ENCODE peak calls at places on chromosomes 6 and 20, in seven cellular contexts. One of them, this sample, is unnamed.

GRCh38 chr20:48619126-48620101 is 208.4 kb downstream of the PREX1 start:
- DNase-seq in Calu3: no peak
- DNase-seq in hepatocyte: peak; percentile 41
- DNase-seq in colonic mucosa: no peak
- DNase-seq in A549: no peak
- DNase-seq in D721Med: no peak
- DNase-seq in brain microvascular endothelial cell: no peak
- DNase-seq in this sample: no peak

GRCh38 chr20:37301120-37301519 is 11.7 kb downstream of the MANBAL start:
- DNase-seq in A549: no peak
- DNase-seq in brain microvascular endothelial cell: no peak
- DNase-seq in colonic mucosa: no peak
- DNase-seq in Calu3: no peak
- DNase-seq in hepatocyte: no peak
- DNase-seq in D721Med: no peak
- DNase-seq in this sample: no peak

GRCh38 chr6:3798211-3798909 is 46.8 kb upstream of the PXDC1 start:
- DNase-seq in Calu3: peak; percentile 22
- DNase-seq in hepatocyte: no peak
- DNase-seq in A549: no peak
- DNase-seq in colonic mucosa: no peak
- DNase-seq in D721Med: no peak
- DNase-seq in brain microvascular endothelial cell: no peak
- DNase-seq in this sample: no peak

GRCh38 chr6:167699141-167700036 is 127.3 kb upstream of the AFDN start:
- DNase-seq in Calu3: peak; percentile 41
- DNase-seq in brain microvascular endothelial cell: peak; percentile 16
- DNase-seq in D721Med: no peak
- DNase-seq in colonic mucosa: peak; percentile 70
- DNase-seq in A549: no peak
- DNase-seq in hepatocyte: peak; percentile 52
- DNase-seq in this sample: peak; percentile 86

GRCh38 chr6:154937306-154938244 is 57.5 kb upstream of the TIAM2 start:
- DNase-seq in Calu3: no peak
- DNase-seq in colonic mucosa: no peak
- DNase-seq in brain microvascular endothelial cell: no peak
- DNase-seq in hepatocyte: no peak
- DNase-seq in A549: no peak
- DNase-seq in D721Med: no peak
- DNase-seq in this sample: no peak

GRCh38 chr20:61480158-61480825 is 228.2 kb downstream of the CDH4 start:
- DNase-seq in colonic mucosa: no peak
- DNase-seq in A549: no peak
- DNase-seq in Calu3: no peak
- DNase-seq in hepatocyte: no peak
- DNase-seq in brain microvascular endothelial cell: no peak
- DNase-seq in D721Med: no peak
- DNase-seq in this sample: no peak

GRCh38 chr6:101380861-101381630 is 12.5 kb upstream of the GRIK2 start:
- DNase-seq in brain microvascular endothelial cell: no peak
- DNase-seq in hepatocyte: no peak
- DNase-seq in colonic mucosa: no peak
- DNase-seq in A549: no peak
- DNase-seq in D721Med: no peak
- DNase-seq in Calu3: no peak
- DNase-seq in this sample: no peak

GRCh38 chr6:126904176-126904575 is 214.3 kb upstream of the RSPO3 start:
- DNase-seq in D721Med: no peak
- DNase-seq in A549: no peak
- DNase-seq in hepatocyte: no peak
- DNase-seq in brain microvascular endothelial cell: no peak
- DNase-seq in colonic mucosa: no peak
- DNase-seq in Calu3: no peak
- DNase-seq in this sample: no peak

GRCh38 chr6:24720131-24720603 is 1.2 kb upstream of the C6orf62 start:
- DNase-seq in A549: peak; percentile 11
- DNase-seq in hepatocyte: peak; percentile 74
- DNase-seq in Calu3: peak; percentile 87
- DNase-seq in colonic mucosa: peak; percentile 61
- DNase-seq in brain microvascular endothelial cell: peak; percentile 25
- DNase-seq in D721Med: no peak
- DNase-seq in this sample: peak; percentile 64
- TF ChIP-seq CTCF in A549: no peak
- TF ChIP-seq CTCF in hepatocyte: peak; percentile 3
- TF ChIP-seq CTCF in Calu3: no peak
- TF ChIP-seq CTCF in colonic mucosa: no peak
- TF ChIP-seq CTCF in brain microvascular endothelial cell: no peak
- TF ChIP-seq CTCF in D721Med: no peak
- TF ChIP-seq CTCF in this sample: no peak

DNA sequence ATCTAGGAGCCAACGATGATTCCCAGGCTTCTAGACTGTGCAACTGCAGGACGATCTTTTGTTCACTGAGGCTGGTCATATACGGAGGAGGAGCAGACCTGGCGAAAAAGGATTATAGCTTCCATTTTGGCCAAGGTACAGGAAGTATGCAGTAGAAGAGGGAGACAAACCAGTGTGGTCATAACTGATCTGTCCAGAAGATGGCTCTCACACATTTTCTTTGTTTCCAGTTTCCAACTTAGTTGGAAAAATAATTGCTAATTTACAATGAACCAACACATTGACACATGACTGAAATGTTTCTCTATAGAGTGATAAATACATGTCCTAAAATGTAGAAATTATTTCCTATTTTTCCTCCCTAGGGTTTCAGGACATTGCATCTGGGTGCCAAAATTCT is 364.1 kb upstream of the BTBD3 start:
- DNase-seq in brain microvascular endothelial cell: no peak
- DNase-seq in hepatocyte: no peak
- DNase-seq in Calu3: peak; percentile 6
- DNase-seq in colonic mucosa: no peak
- DNase-seq in D721Med: no peak
- DNase-seq in A549: no peak
- DNase-seq in this sample: no peak
- TF ChIP-seq CTCF in brain microvascular endothelial cell: peak; percentile 55
- TF ChIP-seq CTCF in hepatocyte: peak; percentile 59
- TF ChIP-seq CTCF in Calu3: no peak
- TF ChIP-seq CTCF in colonic mucosa: no peak
- TF ChIP-seq CTCF in D721Med: no peak
- TF ChIP-seq CTCF in A549: peak; percentile 49
- TF ChIP-seq CTCF in this sample: no peak

GRCh38 chr20:46573234-46573633 is 22.8 kb upstream of the OCSTAMP start:
- DNase-seq in hepatocyte: no peak
- DNase-seq in Calu3: no peak
- DNase-seq in D721Med: no peak
- DNase-seq in brain microvascular endothelial cell: no peak
- DNase-seq in colonic mucosa: no peak
- DNase-seq in A549: no peak
- DNase-seq in this sample: peak; percentile 17
- TF ChIP-seq CTCF in hepatocyte: no peak
- TF ChIP-seq CTCF in Calu3: no peak
- TF ChIP-seq CTCF in D721Med: no peak
- TF ChIP-seq CTCF in brain microvascular endothelial cell: no peak
- TF ChIP-seq CTCF in colonic mucosa: no peak
- TF ChIP-seq CTCF in A549: no peak
- TF ChIP-seq CTCF in this sample: no peak

DNA sequence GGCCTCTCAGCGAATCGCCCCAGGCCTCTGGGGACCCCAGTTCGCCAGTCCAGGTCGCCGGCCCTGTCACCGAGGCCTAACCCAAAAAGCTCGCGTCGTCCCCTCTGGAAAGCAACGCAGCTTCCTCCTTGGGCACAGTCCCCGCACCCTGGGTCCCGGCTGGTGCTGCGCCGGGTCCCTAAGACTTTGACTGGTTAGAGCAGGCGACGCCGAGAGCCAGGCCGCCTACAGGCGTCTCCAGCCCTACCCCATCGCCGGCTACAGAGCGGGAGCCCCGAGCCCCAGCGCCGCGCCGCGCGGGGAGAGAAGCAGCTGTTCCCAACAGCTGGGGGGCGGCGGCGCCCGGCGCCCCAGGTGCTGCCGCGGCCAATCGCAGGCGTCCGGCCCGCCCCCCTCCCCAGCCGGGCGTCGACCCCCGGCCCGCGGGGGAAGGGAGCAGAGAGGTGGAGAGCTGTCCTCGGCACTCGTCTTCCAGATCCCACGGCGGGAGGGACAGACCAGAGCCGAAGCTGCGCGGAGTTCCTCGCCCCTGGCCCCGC is 540 bp upstream of the RBM24 start:
- DNase-seq in D721Med: no peak
- DNase-seq in Calu3: no peak
- DNase-seq in colonic mucosa: peak; percentile 54
- DNase-seq in brain microvascular endothelial cell: peak; percentile 15
- DNase-seq in hepatocyte: peak; percentile 62
- DNase-seq in A549: no peak
- DNase-seq in this sample: peak; percentile 44
- TF ChIP-seq CTCF in D721Med: no peak
- TF ChIP-seq CTCF in Calu3: no peak
- TF ChIP-seq CTCF in colonic mucosa: no peak
- TF ChIP-seq CTCF in brain microvascular endothelial cell: peak; percentile 41
- TF ChIP-seq CTCF in hepatocyte: no peak
- TF ChIP-seq CTCF in A549: no peak
- TF ChIP-seq CTCF in this sample: no peak

GRCh38 chr6:117467876-117468275 is 14.6 kb upstream of the DCBLD1 start:
- DNase-seq in colonic mucosa: no peak
- DNase-seq in Calu3: no peak
- DNase-seq in hepatocyte: no peak
- DNase-seq in A549: no peak
- DNase-seq in brain microvascular endothelial cell: no peak
- DNase-seq in D721Med: no peak
- DNase-seq in this sample: no peak
- TF ChIP-seq CTCF in colonic mucosa: no peak
- TF ChIP-seq CTCF in Calu3: no peak
- TF ChIP-seq CTCF in hepatocyte: no peak
- TF ChIP-seq CTCF in A549: no peak
- TF ChIP-seq CTCF in brain microvascular endothelial cell: no peak
- TF ChIP-seq CTCF in D721Med: no peak
- TF ChIP-seq CTCF in this sample: no peak

GRCh38 chr6:45677381-45677992 is 299.8 kb upstream of the SUPT3H start:
- DNase-seq in Calu3: peak; percentile 44
- DNase-seq in colonic mucosa: peak; percentile 47
- DNase-seq in brain microvascular endothelial cell: peak; percentile 86
- DNase-seq in D721Med: no peak
- DNase-seq in hepatocyte: no peak
- DNase-seq in A549: no peak
- DNase-seq in this sample: peak; percentile 66
- TF ChIP-seq CTCF in Calu3: no peak
- TF ChIP-seq CTCF in colonic mucosa: no peak
- TF ChIP-seq CTCF in brain microvascular endothelial cell: no peak
- TF ChIP-seq CTCF in D721Med: no peak
- TF ChIP-seq CTCF in hepatocyte: no peak
- TF ChIP-seq CTCF in A549: no peak
- TF ChIP-seq CTCF in this sample: no peak

DNA sequence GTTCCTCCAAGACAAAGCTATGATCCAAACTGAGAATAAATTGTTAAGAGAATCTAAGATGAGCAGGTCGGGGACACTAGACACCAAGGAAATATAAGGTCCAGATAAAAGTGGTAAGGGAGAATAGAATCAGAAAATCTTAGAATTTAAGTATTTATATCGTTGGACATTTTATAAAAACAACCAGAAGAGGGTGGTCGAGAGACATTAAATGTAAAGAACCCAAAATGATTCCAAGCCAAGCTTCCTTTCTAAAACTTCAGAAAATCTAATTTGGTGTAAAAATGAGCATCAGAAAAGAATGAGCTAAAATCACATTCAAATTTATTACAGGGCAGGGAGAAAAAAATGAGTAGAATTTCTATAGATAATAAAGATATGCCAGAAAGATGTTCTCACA is 97.8 kb upstream of the OGFRL1 start:
- DNase-seq in colonic mucosa: no peak
- DNase-seq in brain microvascular endothelial cell: no peak
- DNase-seq in D721Med: no peak
- DNase-seq in A549: no peak
- DNase-seq in Calu3: no peak
- DNase-seq in hepatocyte: peak; percentile 41
- DNase-seq in this sample: no peak
- TF ChIP-seq CTCF in colonic mucosa: no peak
- TF ChIP-seq CTCF in brain microvascular endothelial cell: no peak
- TF ChIP-seq CTCF in D721Med: peak; percentile 41
- TF ChIP-seq CTCF in A549: peak; percentile 59
- TF ChIP-seq CTCF in Calu3: peak; percentile 29
- TF ChIP-seq CTCF in hepatocyte: peak; percentile 57
- TF ChIP-seq CTCF in this sample: peak; percentile 75

GRCh38 chr6:136338486-136338885 is 48.8 kb upstream of the BCLAF1 start:
- DNase-seq in brain microvascular endothelial cell: no peak
- DNase-seq in D721Med: no peak
- DNase-seq in Calu3: no peak
- DNase-seq in hepatocyte: no peak
- DNase-seq in A549: no peak
- DNase-seq in colonic mucosa: no peak
- DNase-seq in this sample: no peak
- TF ChIP-seq CTCF in brain microvascular endothelial cell: no peak
- TF ChIP-seq CTCF in D721Med: no peak
- TF ChIP-seq CTCF in Calu3: no peak
- TF ChIP-seq CTCF in hepatocyte: no peak
- TF ChIP-seq CTCF in A549: no peak
- TF ChIP-seq CTCF in colonic mucosa: no peak
- TF ChIP-seq CTCF in this sample: no peak

GRCh38 chr6:79646006-79646405 is 14.9 kb downstream of the SH3BGRL2 start:
- DNase-seq in brain microvascular endothelial cell: no peak
- DNase-seq in hepatocyte: no peak
- DNase-seq in D721Med: no peak
- DNase-seq in A549: no peak
- DNase-seq in Calu3: no peak
- DNase-seq in colonic mucosa: no peak
- DNase-seq in this sample: no peak
- TF ChIP-seq CTCF in brain microvascular endothelial cell: peak; percentile 25
- TF ChIP-seq CTCF in hepatocyte: no peak
- TF ChIP-seq CTCF in D721Med: peak; percentile 7
- TF ChIP-seq CTCF in A549: no peak
- TF ChIP-seq CTCF in Calu3: peak; percentile 14
- TF ChIP-seq CTCF in colonic mucosa: no peak
- TF ChIP-seq CTCF in this sample: no peak

This sample was measured in CD14-positive monocyte.